ENCODE peak calls at places on chromosomes 11 and 22, in four cellular contexts. Z is heart left ventricle, P is body of pancreas, B is gastrocnemius medialis. W is an unnamed sample.

GRCh38 chr22:30457964-30458363 is 13.9 kb downstream of the SEC14L3 start:
- DNase-seq in B (no peak), Z (no peak), P (no peak), W (no peak)

GRCh38 chr11:1338201-1339065 is 29.0 kb upstream of the TOLLIP start:
- DNase-seq in Z (peak), B (no peak), P (no peak), W (no peak)

GRCh38 chr11:8022876-8023275 is 35.7 kb downstream of the EIF3F start:
- DNase-seq in P (no peak), B (no peak), Z (no peak), W (no peak)

GRCh38 chr11:126430581-126431320 is 75.3 kb downstream of the ST3GAL4 start:
- DNase-seq in B (no peak), Z (no peak), P (no peak), W (no peak)

GRCh38 chr22:39967103-39967829 is 7.1 kb downstream of the TMA7B start:
- DNase-seq in Z (no peak), B (no peak), P (peak), W (no peak)

GRCh38 chr22:32752868-32753520 is 48.5 kb upstream of the TIMP3 start:
- DNase-seq in Z (peak), P (no peak), B (peak), W (no peak)

GRCh38 chr11:64605248-64605560 is 14.2 kb downstream of the SLC22A12 start:
- DNase-seq in P (no peak), B (no peak), Z (no peak), W (no peak)

GRCh38 chr11:3984896-3985295 is 109.7 kb upstream of the RRM1 start:
- DNase-seq in Z (no peak), P (no peak), B (no peak), W (peak)

GRCh38 chr11:87421422-87421821 is 383.7 kb downstream of the TMEM135 start:
- DNase-seq in P (peak), Z (peak), B (no peak), W (peak)

GRCh38 chr11:67397536-67397935 is 4.1 kb downstream of the PPP1CA start:
- DNase-seq in Z (no peak), P (no peak), B (no peak), W (no peak)

GRCh38 chr22:29106839-29107238 is 34.0 kb downstream of the KREMEN1 start:
- DNase-seq in P (no peak), B (no peak), Z (no peak), W (no peak)

GRCh38 chr11:129427376-129427775 is 51.7 kb downstream of the BARX2 start:
- DNase-seq in Z (no peak), P (no peak), B (no peak), W (no peak)

GRCh38 chr22:45413368-45414211 is at the start of the genes RIBC2 and SMC1B:
- DNase-seq in Z (peak), B (no peak), P (peak), W (no peak)

GRCh38 chr11:12126352-12127019 is 16.1 kb downstream of the MICAL2 start:
- DNase-seq in B (no peak), P (no peak), Z (no peak), W (no peak)

GRCh38 chr22:39683639-39684038 is 113.1 kb downstream of the CACNA1I start:
- DNase-seq in P (no peak), B (no peak), Z (no peak), W (no peak)

GRCh38 chr22:22061085-22062077 is 78.8 kb upstream of the TOP3B start:
- DNase-seq in P (peak), Z (peak), B (peak), W (no peak)

GRCh38 chr22:33000342-33001280 is 57.6 kb downstream of the SYN3 start:
- DNase-seq in P (peak), B (peak), Z (peak), W (no peak)

GRCh38 chr11:65446446-65447277 is 24.1 kb downstream of the NEAT1 start:
- DNase-seq in P (no peak), Z (peak), B (peak), W (no peak)